ENCODE peak calls at places on chromosomes 11 and 22, in six cellular contexts. One of them, this sample, is unnamed.

GRCh38 chr11:63817758-63818498 is 4.7 kb downstream of the SPINDOC start:
- DNase-seq in H9: no peak
- DNase-seq in mesendoderm: no peak
- DNase-seq in mesenchymal stem cell: no peak
- DNase-seq in neuronal stem cell: no peak
- DNase-seq in H1: no peak
- DNase-seq in this sample: no peak

GRCh38 chr22:20115691-20116375 is at the start of gene RANBP1:
- DNase-seq in H9: no peak
- DNase-seq in mesendoderm: no peak
- DNase-seq in mesenchymal stem cell: no peak
- DNase-seq in neuronal stem cell: no peak
- DNase-seq in H1: no peak
- DNase-seq in this sample: no peak

GRCh38 chr22:19903031-19903430 is 38.5 kb upstream of the COMT start:
- DNase-seq in H9: peak
- DNase-seq in mesendoderm: no peak
- DNase-seq in mesenchymal stem cell: no peak
- DNase-seq in neuronal stem cell: no peak
- DNase-seq in H1: no peak
- DNase-seq in this sample: no peak

GRCh38 chr11:130886704-130887103 is 29.6 kb downstream of the SNX19 start:
- DNase-seq in H9: no peak
- DNase-seq in mesendoderm: no peak
- DNase-seq in mesenchymal stem cell: peak
- DNase-seq in neuronal stem cell: no peak
- DNase-seq in H1: no peak
- DNase-seq in this sample: peak

GRCh38 chr11:65435330-65435931 is 12.8 kb downstream of the NEAT1 start:
- DNase-seq in H9: no peak
- DNase-seq in mesendoderm: no peak
- DNase-seq in mesenchymal stem cell: peak
- DNase-seq in neuronal stem cell: no peak
- DNase-seq in H1: peak
- DNase-seq in this sample: peak

GRCh38 chr11:47504910-47505309 is 48.0 kb downstream of the CELF1 start:
- DNase-seq in H9: no peak
- DNase-seq in mesendoderm: no peak
- DNase-seq in mesenchymal stem cell: no peak
- DNase-seq in neuronal stem cell: no peak
- DNase-seq in H1: no peak
- DNase-seq in this sample: no peak

GRCh38 chr22:37957232-37957631 is 3.7 kb downstream of the POLR2F start:
- DNase-seq in H9: no peak
- DNase-seq in mesendoderm: no peak
- DNase-seq in mesenchymal stem cell: no peak
- DNase-seq in neuronal stem cell: no peak
- DNase-seq in H1: no peak
- DNase-seq in this sample: no peak

GRCh38 chr11:72599325-72600117 is 74.7 kb downstream of the PDE2A start:
- DNase-seq in H9: peak
- DNase-seq in mesendoderm: peak
- DNase-seq in mesenchymal stem cell: peak
- DNase-seq in neuronal stem cell: no peak
- DNase-seq in H1: no peak
- DNase-seq in this sample: no peak

GRCh38 chr22:49429066-49429465 is 398.6 kb downstream of the BRD1 start:
- DNase-seq in H9: no peak
- DNase-seq in mesendoderm: peak
- DNase-seq in mesenchymal stem cell: no peak
- DNase-seq in neuronal stem cell: no peak
- DNase-seq in H1: no peak
- DNase-seq in this sample: no peak

GRCh38 chr11:74677131-74677530 is 54.1 kb downstream of the CHRDL2 start:
- DNase-seq in H9: peak
- DNase-seq in mesendoderm: no peak
- DNase-seq in mesenchymal stem cell: no peak
- DNase-seq in neuronal stem cell: no peak
- DNase-seq in H1: peak
- DNase-seq in this sample: no peak

GRCh38 chr22:49351761-49352221 is 475.9 kb downstream of the BRD1 start:
- DNase-seq in H9: peak
- DNase-seq in mesendoderm: no peak
- DNase-seq in mesenchymal stem cell: no peak
- DNase-seq in neuronal stem cell: no peak
- DNase-seq in H1: no peak
- DNase-seq in this sample: no peak

GRCh38 chr11:19240420-19241259 is at the start of gene E2F8:
- DNase-seq in H9: peak
- DNase-seq in mesendoderm: peak
- DNase-seq in mesenchymal stem cell: peak
- DNase-seq in neuronal stem cell: peak
- DNase-seq in H1: peak
- DNase-seq in this sample: peak

GRCh38 chr11:24589064-24589463 is 92.2 kb downstream of the LUZP2 start:
- DNase-seq in H9: no peak
- DNase-seq in mesendoderm: no peak
- DNase-seq in mesenchymal stem cell: no peak
- DNase-seq in neuronal stem cell: no peak
- DNase-seq in H1: no peak
- DNase-seq in this sample: no peak

GRCh38 chr11:12876340-12876739 is 132.8 kb upstream of the RASSF10 start:
- DNase-seq in H9: no peak
- DNase-seq in mesendoderm: no peak
- DNase-seq in mesenchymal stem cell: peak
- DNase-seq in neuronal stem cell: no peak
- DNase-seq in H1: no peak
- DNase-seq in this sample: no peak

GRCh38 chr11:96012086-96012824 is 88.3 kb upstream of the MTMR2 start:
- DNase-seq in H9: peak
- DNase-seq in mesendoderm: peak
- DNase-seq in mesenchymal stem cell: peak
- DNase-seq in neuronal stem cell: peak
- DNase-seq in H1: no peak
- DNase-seq in this sample: peak

GRCh38 chr11:818396-819128 is at the start of gene PNPLA2:
- DNase-seq in H9: no peak
- DNase-seq in mesendoderm: no peak
- DNase-seq in mesenchymal stem cell: no peak
- DNase-seq in neuronal stem cell: no peak
- DNase-seq in H1: peak
- DNase-seq in this sample: no peak

GRCh38 chr11:114163830-114164401 is 104.4 kb downstream of the ZBTB16 start:
- DNase-seq in H9: no peak
- DNase-seq in mesendoderm: no peak
- DNase-seq in mesenchymal stem cell: peak
- DNase-seq in neuronal stem cell: no peak
- DNase-seq in H1: no peak
- DNase-seq in this sample: no peak

GRCh38 chr11:10303558-10304363 is 1.1 kb upstream of the ADM start:
- DNase-seq in H9: peak
- DNase-seq in mesendoderm: peak
- DNase-seq in mesenchymal stem cell: peak
- DNase-seq in neuronal stem cell: no peak
- DNase-seq in H1: peak
- DNase-seq in this sample: peak

GRCh38 chr11:10305964-10306918 is 1.4 kb downstream of the ADM start:
- DNase-seq in H9: peak
- DNase-seq in mesendoderm: peak
- DNase-seq in mesenchymal stem cell: peak
- DNase-seq in neuronal stem cell: no peak
- DNase-seq in H1: peak
- DNase-seq in this sample: peak

GRCh38 chr11:10304495-10305261 is at the start of gene ADM:
- DNase-seq in H9: peak
- DNase-seq in mesendoderm: peak
- DNase-seq in mesenchymal stem cell: peak
- DNase-seq in neuronal stem cell: peak
- DNase-seq in H1: peak
- DNase-seq in this sample: peak

GRCh38 chr11:10307022-10307410 is 2.1 kb downstream of the ADM start:
- DNase-seq in H9: no peak
- DNase-seq in mesendoderm: no peak
- DNase-seq in mesenchymal stem cell: no peak
- DNase-seq in neuronal stem cell: no peak
- DNase-seq in H1: no peak
- DNase-seq in this sample: no peak

GRCh38 chr11:10305262-10305963 is 540 bp downstream of the ADM start:
- DNase-seq in H9: peak
- DNase-seq in mesendoderm: peak
- DNase-seq in mesenchymal stem cell: no peak
- DNase-seq in neuronal stem cell: no peak
- DNase-seq in H1: peak
- DNase-seq in this sample: peak
- H3K18ac ChIP-seq in H9: no peak
- H3K18ac ChIP-seq in mesendoderm: peak
- H3K18ac ChIP-seq in mesenchymal stem cell: peak
- H3K18ac ChIP-seq in neuronal stem cell: peak
- H3K18ac ChIP-seq in H1: peak
- H3K18ac ChIP-seq in this sample: peak

DNA sequence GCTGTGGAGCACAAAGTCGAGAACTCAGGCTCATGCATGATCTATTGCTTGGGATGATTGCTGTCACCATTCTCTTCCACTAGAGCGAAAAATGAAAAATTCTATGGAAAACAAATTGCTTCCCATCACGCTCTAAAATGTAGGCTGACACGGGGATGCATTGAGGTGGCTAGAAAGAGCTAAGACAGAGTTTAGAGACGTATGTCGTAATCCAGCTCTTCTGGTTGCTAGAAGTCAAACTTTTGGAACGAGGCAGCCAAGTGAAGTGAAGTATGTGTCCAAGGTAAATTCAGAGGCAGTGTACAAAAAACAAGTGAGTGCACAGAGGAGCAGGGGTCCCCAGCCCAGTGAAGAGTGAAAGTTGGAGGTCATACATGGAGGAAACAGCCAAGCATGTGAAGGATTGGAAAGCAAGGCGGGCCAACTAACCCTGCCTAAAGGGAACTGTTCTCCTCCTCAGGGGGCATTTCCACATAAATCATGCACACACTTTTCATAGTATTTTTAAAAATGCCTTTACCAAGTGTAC is 528.5 kb downstream of the NTM start:
- DNase-seq in H9: no peak
- DNase-seq in mesendoderm: no peak
- DNase-seq in mesenchymal stem cell: no peak
- DNase-seq in neuronal stem cell: no peak
- DNase-seq in H1: no peak
- DNase-seq in this sample: no peak
- H2BK15ac ChIP-seq in H9: no peak
- H2BK15ac ChIP-seq in mesendoderm: no peak
- H2BK15ac ChIP-seq in mesenchymal stem cell: no peak
- H2BK15ac ChIP-seq in neuronal stem cell: no peak
- H2BK15ac ChIP-seq in H1: no peak
- H2BK15ac ChIP-seq in this sample: peak

GRCh38 chr11:1992111-1992510 is 5.5 kb downstream of the H19 start:
- DNase-seq in H9: no peak
- DNase-seq in mesendoderm: no peak
- DNase-seq in mesenchymal stem cell: no peak
- DNase-seq in neuronal stem cell: no peak
- DNase-seq in H1: peak
- DNase-seq in this sample: no peak
- H2BK5ac ChIP-seq in H9: no peak
- H2BK5ac ChIP-seq in mesendoderm: no peak
- H2BK5ac ChIP-seq in mesenchymal stem cell: no peak
- H2BK5ac ChIP-seq in neuronal stem cell: no peak
- H2BK5ac ChIP-seq in H1: no peak
- H2BK5ac ChIP-seq in this sample: no peak

DNA sequence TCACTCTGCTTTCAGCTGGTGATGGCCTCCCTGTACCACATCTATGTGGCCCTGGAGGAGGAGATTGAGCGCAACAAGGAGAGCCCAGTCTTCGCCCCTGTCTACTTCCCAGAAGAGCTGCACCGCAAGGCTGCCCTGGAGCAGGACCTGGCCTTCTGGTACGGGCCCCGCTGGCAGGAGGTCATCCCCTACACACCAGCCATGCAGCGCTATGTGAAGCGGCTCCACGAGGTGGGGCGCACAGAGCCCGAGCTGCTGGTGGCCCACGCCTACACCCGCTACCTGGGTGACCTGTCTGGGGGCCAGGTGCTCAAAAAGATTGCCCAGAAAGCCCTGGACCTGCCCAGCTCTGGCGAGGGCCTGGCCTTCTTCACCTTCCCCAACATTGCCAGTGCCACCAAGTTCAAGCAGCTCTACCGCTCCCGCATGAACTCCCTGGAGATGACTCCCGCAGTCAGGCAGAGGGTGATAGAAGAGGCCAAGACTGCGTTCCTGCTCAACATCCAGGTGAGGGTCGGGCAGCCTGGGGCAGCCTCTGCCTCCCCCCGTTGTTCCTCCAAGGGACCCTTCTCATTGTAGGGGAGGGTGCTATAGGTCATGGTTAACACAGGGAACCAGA is 5.9 kb downstream of the HMOX1 start:
- DNase-seq in H9: no peak
- DNase-seq in mesendoderm: no peak
- DNase-seq in mesenchymal stem cell: no peak
- DNase-seq in neuronal stem cell: no peak
- DNase-seq in H1: no peak
- DNase-seq in this sample: no peak
- H3K18ac ChIP-seq in H9: no peak
- H3K18ac ChIP-seq in mesendoderm: no peak
- H3K18ac ChIP-seq in mesenchymal stem cell: no peak
- H3K18ac ChIP-seq in neuronal stem cell: peak
- H3K18ac ChIP-seq in H1: no peak
- H3K18ac ChIP-seq in this sample: no peak

GRCh38 chr22:29580200-29580810 is 608 bp downstream of the NIPSNAP1 start:
- DNase-seq in H9: peak
- DNase-seq in mesendoderm: peak
- DNase-seq in mesenchymal stem cell: peak
- DNase-seq in neuronal stem cell: no peak
- DNase-seq in H1: peak
- DNase-seq in this sample: no peak
- H2BK15ac ChIP-seq in H9: no peak
- H2BK15ac ChIP-seq in mesendoderm: no peak
- H2BK15ac ChIP-seq in mesenchymal stem cell: peak
- H2BK15ac ChIP-seq in neuronal stem cell: peak
- H2BK15ac ChIP-seq in H1: peak
- H2BK15ac ChIP-seq in this sample: no peak